ENCODE peak calls at places on chromosome 13, in eight cellular contexts. B is GM12864, I is Kasumi-1, Q is iris pigment epithelial cell, P is gastrocnemius medialis, W is thoracic aorta, M is A549, K is anterior cingulate cortex. E is an unnamed sample.

GRCh38 chr13:26052136-26052736 is 420 bp upstream of the SHISA2 start:
- DNase-seq in W (no peak), M (no peak), I (peak), Q (no peak), B (no peak), K (no peak), P (no peak), E (no peak)

GRCh38 chr13:94280845-94281244 is 198.6 kb downstream of the DCT start:
- DNase-seq in K (no peak), B (no peak), P (no peak), Q (no peak), W (no peak), I (peak), M (no peak), E (no peak)

GRCh38 chr13:112174476-112175110 is 107.6 kb downstream of the SOX1 start:
- DNase-seq in I (peak), P (no peak), B (no peak), M (no peak), W (no peak), Q (no peak), K (no peak), E (no peak)

GRCh38 chr13:113186061-113186900 is 22.2 kb downstream of the PCID2 start:
- DNase-seq in B (no peak), P (no peak), W (no peak), Q (peak), K (no peak), M (no peak), I (no peak), E (no peak)

GRCh38 chr13:97224544-97225324 is 2.6 kb downstream of the MBNL2 start:
- DNase-seq in P (no peak), W (no peak), M (no peak), Q (peak), B (no peak), K (no peak), I (no peak), E (no peak)

GRCh38 chr13:50911051-50911690 is 1.6 kb downstream of the RNASEH2B start:
- DNase-seq in W (no peak), M (no peak), Q (peak), I (peak), K (no peak), B (no peak), P (no peak), E (no peak)

GRCh38 chr13:59566544-59566943 is 597.2 kb downstream of the DIAPH3 start:
- DNase-seq in Q (no peak), K (no peak), M (no peak), B (no peak), I (no peak), W (no peak), P (no peak), E (no peak)

GRCh38 chr13:23949200-23949599 is 51.9 kb upstream of the C1QTNF9B start:
- DNase-seq in P (no peak), W (no peak), Q (no peak), M (no peak), I (no peak), K (no peak), B (no peak), E (no peak)

GRCh38 chr13:84037937-84038464 is 155.7 kb upstream of the SLITRK1 start:
- DNase-seq in I (no peak), K (no peak), B (no peak), P (no peak), M (no peak), W (no peak), Q (no peak), E (no peak)

GRCh38 chr13:21984156-21984555 is 313.3 kb downstream of the FGF9 start:
- DNase-seq in I (no peak), B (no peak), P (no peak), M (no peak), Q (no peak), W (no peak), K (no peak), E (no peak)

GRCh38 chr13:37685206-37685605 is 86.6 kb upstream of the POSTN start:
- DNase-seq in B (no peak), K (no peak), W (no peak), M (no peak), Q (peak), P (no peak), I (no peak), E (no peak)

GRCh38 chr13:107770541-107770940 is 444.8 kb downstream of the LIG4 start:
- DNase-seq in P (no peak), M (no peak), B (no peak), Q (no peak), I (no peak), K (no peak), W (no peak), E (no peak)

GRCh38 chr13:113880651-113881611 is 17.1 kb upstream of the GAS6 start:
- DNase-seq in M (no peak), Q (no peak), I (no peak), P (no peak), W (no peak), B (no peak), K (no peak), E (no peak)

GRCh38 chr13:24685314-24685713 is 5.1 kb downstream of the ATP12A start:
- DNase-seq in B (no peak), M (no peak), I (no peak), P (no peak), W (no peak), K (no peak), Q (no peak), E (no peak)

GRCh38 chr13:45267215-45267614 is 66.4 kb upstream of the KCTD4 start:
- DNase-seq in P (no peak), B (no peak), Q (no peak), W (no peak), K (no peak), I (no peak), M (no peak), E (no peak)

GRCh38 chr13:83423361-83423760 is 458.9 kb downstream of the SLITRK1 start:
- DNase-seq in K (no peak), I (no peak), W (no peak), Q (no peak), P (no peak), M (no peak), B (no peak), E (no peak)

GRCh38 chr13:99969934-99970760 is 1.4 kb downstream of the ZIC5 start:
- DNase-seq in K (no peak), I (no peak), B (no peak), P (no peak), M (peak), W (no peak), Q (no peak), E (peak)

GRCh38 chr13:75544681-75545333 is 4.8 kb upstream of the UCHL3 start:
- DNase-seq in Q (peak), B (no peak), M (peak), K (no peak), W (no peak), P (no peak), I (no peak), E (no peak)

GRCh38 chr13:37187611-37188010 is 82.1 kb upstream of the CSNK1A1L start:
- DNase-seq in Q (no peak), W (no peak), K (no peak), M (no peak), B (no peak), I (no peak), P (no peak), E (no peak)

GRCh38 chr13:30329009-30329585 is 21.7 kb upstream of the KATNAL1 start:
- DNase-seq in K (no peak), P (no peak), I (no peak), W (no peak), Q (no peak), M (no peak), B (no peak), E (no peak)

GRCh38 chr13:36758345-36758744 is 60.7 kb upstream of the RFXAP start:
- DNase-seq in W (no peak), P (no peak), B (no peak), I (no peak), K (no peak), M (no peak), Q (no peak), E (no peak)

GRCh38 chr13:112768795-112769411 is 79.1 kb downstream of the ATP11A start:
- DNase-seq in P (peak), I (no peak), K (no peak), Q (no peak), B (no peak), W (no peak), M (no peak), E (no peak)

GRCh38 chr13:106498158-106498557 is 37.3 kb downstream of the EFNB2 start:
- DNase-seq in P (no peak), Q (no peak), W (no peak), M (no peak), B (no peak), I (peak), K (no peak), E (no peak)

GRCh38 chr13:28337196-28338045 is 157.5 kb downstream of the FLT1 start:
- DNase-seq in I (no peak), W (no peak), P (no peak), B (no peak), M (no peak), K (no peak), Q (peak), E (no peak)

GRCh38 chr13:31073859-31074718 is 87.6 kb downstream of the HSPH1 start:
- DNase-seq in I (no peak), M (no peak), Q (peak), B (peak), K (no peak), P (no peak), W (no peak), E (no peak)

GRCh38 chr13:32659736-32660135 is 73.5 kb downstream of the PDS5B start:
- DNase-seq in P (no peak), M (no peak), I (no peak), Q (peak), K (no peak), B (no peak), W (no peak), E (no peak)

GRCh38 chr13:74966814-74967213 is 515.2 kb downstream of the TBC1D4 start:
- DNase-seq in K (no peak), B (no peak), M (no peak), W (no peak), Q (no peak), I (no peak), P (no peak), E (no peak)

GRCh38 chr13:83498486-83499190 is 383.6 kb downstream of the SLITRK1 start:
- DNase-seq in M (peak), I (no peak), Q (peak), B (no peak), K (no peak), W (no peak), P (no peak), E (no peak)

GRCh38 chr13:103012611-103013010 is 53.6 kb downstream of the SLC10A2 start:
- DNase-seq in I (no peak), P (no peak), B (no peak), M (no peak), Q (no peak), K (no peak), W (no peak), E (no peak)

GRCh38 chr13:79287994-79288795 is 117.9 kb downstream of the RBM26 start:
- DNase-seq in B (no peak), I (no peak), P (no peak), W (no peak), K (no peak), Q (no peak), M (no peak), E (no peak)

GRCh38 chr13:43787998-43788397 is 1.2 kb upstream of the ENOX1 start:
- DNase-seq in M (peak), Q (peak), I (peak), K (peak), P (no peak), W (no peak), B (no peak), E (peak)